ENCODE peak calls at places on chromosomes 12 and 14, in four cellular contexts. P, F, W and S are unnamed samples.

GRCh38 chr12:122527478-122527944 is 462 bp downstream of the KNTC1 start:
- DNase-seq in F (no peak), W (peak; percentile 27), P (no peak), S (peak; percentile 23)

GRCh38 chr14:104445832-104446381 is 133.7 kb upstream of the C14orf180 start:
- DNase-seq in W (no peak), P (no peak), F (no peak), S (no peak)

GRCh38 chr14:54533100-54533499 is 23.4 kb downstream of the CGRRF1 start:
- DNase-seq in P (no peak), W (no peak), F (no peak), S (no peak)

GRCh38 chr14:23300687-23301223 is 1.9 kb downstream of the PPP1R3E start:
- DNase-seq in P (no peak), F (peak; percentile 8), W (peak; percentile 23), S (no peak)

GRCh38 chr12:27272375-27273028 is 28.4 kb downstream of the STK38L start:
- DNase-seq in P (no peak), F (no peak), W (no peak), S (no peak)

GRCh38 chr12:49549735-49550710 is 11.2 kb downstream of the KCNH3 start:
- DNase-seq in F (no peak), P (no peak), W (no peak), S (no peak)

GRCh38 chr12:56763753-56764657 is 881 bp downstream of the HSD17B6 start:
- DNase-seq in P (no peak), F (peak; percentile 20), W (no peak), S (no peak)

GRCh38 chr14:59969319-59969718 is 49.4 kb downstream of the LRRC9 start:
- DNase-seq in P (no peak), W (no peak), F (peak; percentile 1), S (peak; percentile 28)

GRCh38 chr12:95943231-95943842 is at the start of gene AMDHD1:
- DNase-seq in F (peak; percentile 18), P (peak; percentile 29), W (peak; percentile 60), S (peak; percentile 67)

GRCh38 chr12:19138551-19139344 is 9.2 kb downstream of the PLEKHA5 start:
- DNase-seq in P (no peak), F (peak; percentile 11), W (no peak), S (no peak)

GRCh38 chr12:69062838-69063237 is 129.9 kb upstream of the CPM start:
- DNase-seq in P (no peak), F (no peak), W (no peak), S (no peak)

GRCh38 chr12:47034661-47035060 is 44.8 kb upstream of the PCED1B start:
- DNase-seq in F (no peak), P (no peak), W (no peak), S (no peak)

GRCh38 chr14:102318781-102319276 is 717 bp upstream of the ZNF839 start:
- DNase-seq in P (no peak), W (no peak), F (no peak), S (no peak)

GRCh38 chr12:111905502-111905901 is 63.5 kb downstream of the MAPKAPK5 start:
- DNase-seq in W (no peak), P (no peak), F (no peak), S (no peak)

GRCh38 chr12:120960657-120961056 is 17.7 kb upstream of the HNF1A start:
- DNase-seq in F (no peak), W (no peak), P (no peak), S (no peak)

GRCh38 chr14:91323671-91324605 is 79.4 kb upstream of the GPR68 start:
- DNase-seq in W (peak; percentile 95), P (peak; percentile 98), F (peak; percentile 56), S (peak; percentile 44)

GRCh38 chr12:64892561-64892960 is 68.1 kb downstream of the TBC1D30 start:
- DNase-seq in F (no peak), W (no peak), P (no peak), S (no peak)

GRCh38 chr12:91139981-91140659 is 28.8 kb upstream of the LUM start:
- DNase-seq in F (peak; percentile 22), P (no peak), W (no peak), S (peak; percentile 39)

GRCh38 chr12:14256139-14256538 is 109.3 kb upstream of the ATF7IP start:
- DNase-seq in P (no peak), W (no peak), F (peak; percentile 46), S (no peak)

GRCh38 chr12:27608890-27609289 is 84.9 kb downstream of the PPFIBP1 start:
- DNase-seq in F (no peak), P (no peak), W (no peak), S (no peak)

GRCh38 chr14:70692210-70692609 is 50.5 kb downstream of the TTC9 start:
- DNase-seq in P (no peak), W (no peak), F (no peak), S (no peak)

GRCh38 chr12:85527192-85527591 is 247.2 kb downstream of the ALX1 start:
- DNase-seq in F (no peak), W (no peak), P (no peak), S (no peak)

GRCh38 chr14:61064210-61064609 is 83.2 kb downstream of the SLC38A6 start:
- DNase-seq in W (no peak), P (no peak), F (no peak), S (no peak)

GRCh38 chr14:103006991-103007520 is 50.3 kb downstream of the CDC42BPB start:
- DNase-seq in F (no peak), W (no peak), P (no peak), S (no peak)

GRCh38 chr12:128078311-128078851 is 188.6 kb upstream of the TMEM132C start:
- DNase-seq in P (no peak), W (no peak), F (peak; percentile 37), S (no peak)

GRCh38 chr14:21557084-21557901 is 22.6 kb downstream of the OR10G3 start:
- DNase-seq in W (peak; percentile 58), P (peak; percentile 49), F (peak; percentile 71), S (peak; percentile 19)

GRCh38 chr12:49348781-49349180 is 2.1 kb downstream of the DNAJC22 start:
- DNase-seq in F (no peak), P (no peak), W (no peak), S (no peak)

GRCh38 chr12:81949721-81950120 is 190.6 kb upstream of the PPFIA2 start:
- DNase-seq in P (no peak), F (no peak), W (no peak), S (no peak)

GRCh38 chr12:6326316-6326959 is 15.4 kb downstream of the TNFRSF1A start:
- DNase-seq in W (no peak), P (no peak), F (no peak), S (no peak)